ENCODE peak calls at places on chromosome 6, in nine cellular contexts. One of them, this sample, is unnamed.

GRCh38 chr6:96610019-96610418 is 47.1 kb downstream of the FHL5 start:
- DNase-seq in ACHN: no peak
- DNase-seq in transverse colon: no peak
- DNase-seq in T-helper 2 cell: no peak
- DNase-seq in colonic mucosa: no peak
- DNase-seq in hippocampal formation: no peak
- DNase-seq in NCI-H774: no peak
- DNase-seq in psoas muscle: no peak
- DNase-seq in HepG2: no peak
- DNase-seq in this sample: no peak

GRCh38 chr6:106569444-106569843 is 59.9 kb downstream of the RTN4IP1 start:
- DNase-seq in hippocampal formation: no peak
- DNase-seq in HepG2: no peak
- DNase-seq in ACHN: no peak
- DNase-seq in NCI-H774: no peak
- DNase-seq in transverse colon: no peak
- DNase-seq in psoas muscle: no peak
- DNase-seq in T-helper 2 cell: no peak
- DNase-seq in colonic mucosa: no peak
- DNase-seq in this sample: no peak

GRCh38 chr6:34068462-34069044 is 77.3 kb downstream of the GRM4 start:
- DNase-seq in psoas muscle: no peak
- DNase-seq in NCI-H774: no peak
- DNase-seq in HepG2: no peak
- DNase-seq in colonic mucosa: no peak
- DNase-seq in transverse colon: no peak
- DNase-seq in ACHN: no peak
- DNase-seq in hippocampal formation: no peak
- DNase-seq in T-helper 2 cell: no peak
- DNase-seq in this sample: no peak

GRCh38 chr6:69696273-69696672 is 100.5 kb downstream of the LMBRD1 start:
- DNase-seq in T-helper 2 cell: no peak
- DNase-seq in psoas muscle: no peak
- DNase-seq in ACHN: no peak
- DNase-seq in transverse colon: no peak
- DNase-seq in HepG2: no peak
- DNase-seq in colonic mucosa: no peak
- DNase-seq in hippocampal formation: no peak
- DNase-seq in NCI-H774: no peak
- DNase-seq in this sample: peak

GRCh38 chr6:6640915-6641314 is 52.4 kb downstream of the LY86 start:
- DNase-seq in colonic mucosa: no peak
- DNase-seq in NCI-H774: no peak
- DNase-seq in psoas muscle: no peak
- DNase-seq in T-helper 2 cell: no peak
- DNase-seq in hippocampal formation: no peak
- DNase-seq in ACHN: no peak
- DNase-seq in transverse colon: no peak
- DNase-seq in HepG2: no peak
- DNase-seq in this sample: no peak

GRCh38 chr6:128138694-128139093 is 237.8 kb upstream of the THEMIS start:
- DNase-seq in hippocampal formation: no peak
- DNase-seq in colonic mucosa: no peak
- DNase-seq in NCI-H774: no peak
- DNase-seq in psoas muscle: no peak
- DNase-seq in ACHN: no peak
- DNase-seq in transverse colon: no peak
- DNase-seq in HepG2: no peak
- DNase-seq in T-helper 2 cell: no peak
- DNase-seq in this sample: no peak

GRCh38 chr6:38773338-38773737 is 58.2 kb downstream of the DNAH8 start:
- DNase-seq in T-helper 2 cell: no peak
- DNase-seq in NCI-H774: no peak
- DNase-seq in ACHN: peak
- DNase-seq in hippocampal formation: no peak
- DNase-seq in HepG2: peak
- DNase-seq in colonic mucosa: peak
- DNase-seq in transverse colon: peak
- DNase-seq in psoas muscle: no peak
- DNase-seq in this sample: no peak

GRCh38 chr6:130482645-130483390 is 117.0 kb downstream of the TMEM200A start:
- DNase-seq in transverse colon: no peak
- DNase-seq in colonic mucosa: no peak
- DNase-seq in HepG2: no peak
- DNase-seq in hippocampal formation: no peak
- DNase-seq in NCI-H774: no peak
- DNase-seq in psoas muscle: no peak
- DNase-seq in ACHN: no peak
- DNase-seq in T-helper 2 cell: no peak
- DNase-seq in this sample: peak

GRCh38 chr6:74936886-74937285 is 269.0 kb downstream of the COL12A1 start:
- DNase-seq in ACHN: no peak
- DNase-seq in T-helper 2 cell: no peak
- DNase-seq in transverse colon: no peak
- DNase-seq in NCI-H774: no peak
- DNase-seq in colonic mucosa: no peak
- DNase-seq in psoas muscle: no peak
- DNase-seq in hippocampal formation: no peak
- DNase-seq in HepG2: no peak
- DNase-seq in this sample: no peak

GRCh38 chr6:2579241-2579761 is 171.4 kb downstream of the MYLK4 start:
- DNase-seq in HepG2: no peak
- DNase-seq in ACHN: no peak
- DNase-seq in hippocampal formation: no peak
- DNase-seq in T-helper 2 cell: no peak
- DNase-seq in transverse colon: no peak
- DNase-seq in NCI-H774: no peak
- DNase-seq in psoas muscle: no peak
- DNase-seq in colonic mucosa: no peak
- DNase-seq in this sample: no peak

GRCh38 chr6:74764486-74764885 is 441.4 kb downstream of the COL12A1 start:
- DNase-seq in transverse colon: no peak
- DNase-seq in psoas muscle: no peak
- DNase-seq in ACHN: no peak
- DNase-seq in HepG2: no peak
- DNase-seq in hippocampal formation: no peak
- DNase-seq in NCI-H774: no peak
- DNase-seq in colonic mucosa: no peak
- DNase-seq in T-helper 2 cell: no peak
- DNase-seq in this sample: no peak

GRCh38 chr6:2111162-2111677 is 134.2 kb downstream of the GMDS start:
- DNase-seq in psoas muscle: no peak
- DNase-seq in T-helper 2 cell: no peak
- DNase-seq in colonic mucosa: no peak
- DNase-seq in HepG2: no peak
- DNase-seq in hippocampal formation: no peak
- DNase-seq in ACHN: no peak
- DNase-seq in NCI-H774: no peak
- DNase-seq in transverse colon: no peak
- DNase-seq in this sample: peak

GRCh38 chr6:108947114-108947854 is 99.1 kb downstream of the ARMC2 start:
- DNase-seq in NCI-H774: peak
- DNase-seq in T-helper 2 cell: no peak
- DNase-seq in psoas muscle: no peak
- DNase-seq in hippocampal formation: no peak
- DNase-seq in ACHN: peak
- DNase-seq in colonic mucosa: no peak
- DNase-seq in transverse colon: no peak
- DNase-seq in HepG2: no peak
- DNase-seq in this sample: no peak

GRCh38 chr6:107064579-107065065 is 36.6 kb downstream of the MTRES1 start:
- DNase-seq in NCI-H774: no peak
- DNase-seq in transverse colon: peak
- DNase-seq in psoas muscle: no peak
- DNase-seq in ACHN: peak
- DNase-seq in HepG2: peak
- DNase-seq in T-helper 2 cell: no peak
- DNase-seq in colonic mucosa: peak
- DNase-seq in hippocampal formation: no peak
- DNase-seq in this sample: peak

GRCh38 chr6:137808191-137808590 is 58.9 kb upstream of the TNFAIP3 start:
- DNase-seq in transverse colon: no peak
- DNase-seq in HepG2: peak
- DNase-seq in ACHN: peak
- DNase-seq in NCI-H774: no peak
- DNase-seq in colonic mucosa: no peak
- DNase-seq in psoas muscle: no peak
- DNase-seq in hippocampal formation: no peak
- DNase-seq in T-helper 2 cell: no peak
- DNase-seq in this sample: peak

GRCh38 chr6:33985333-33985751 is 160.5 kb downstream of the GRM4 start:
- DNase-seq in T-helper 2 cell: no peak
- DNase-seq in hippocampal formation: no peak
- DNase-seq in psoas muscle: no peak
- DNase-seq in transverse colon: no peak
- DNase-seq in ACHN: no peak
- DNase-seq in colonic mucosa: peak
- DNase-seq in NCI-H774: no peak
- DNase-seq in HepG2: no peak
- DNase-seq in this sample: no peak

GRCh38 chr6:111013144-111013905 is 31.5 kb downstream of the RPF2 start:
- DNase-seq in ACHN: no peak
- DNase-seq in HepG2: no peak
- DNase-seq in T-helper 2 cell: no peak
- DNase-seq in transverse colon: no peak
- DNase-seq in psoas muscle: no peak
- DNase-seq in hippocampal formation: no peak
- DNase-seq in colonic mucosa: no peak
- DNase-seq in NCI-H774: peak
- DNase-seq in this sample: no peak

This sample was measured in SW480.